ENCODE peak calls at places on chromosomes 16 and 17, in four cellular contexts. One of them, this sample, is unnamed.

GRCh38 chr16:28003923-28004322 is 59.6 kb downstream of the GSG1L start:
- DNase-seq in activated naive CD4-positive, alpha-beta T cell treated with anti-CD3 and anti-CD28 coated beads for 36 hours: no peak
- DNase-seq in activated T-helper 2 cell treated with anti-CD3 and anti-CD28 coated beads, Interferon-gamma antibody, Interleukin-2, Interleukin-4, amounts not matched to agents 10 μg/mL and 5 μg/mL and 100 μg/mL, durations not matched to agents 14 hours and 24 hours and 36 hours: no peak
- DNase-seq in brain microvascular endothelial cell: no peak
- DNase-seq in this sample: no peak

GRCh38 chr17:52148969-52149351 is 9.6 kb downstream of the CA10 start:
- DNase-seq in activated T-helper 2 cell treated with anti-CD3 and anti-CD28 coated beads, Interferon-gamma antibody, Interleukin-2, Interleukin-4, amounts not matched to agents 10 μg/mL and 5 μg/mL and 100 μg/mL, durations not matched to agents 14 hours and 24 hours and 36 hours: no peak
- DNase-seq in brain microvascular endothelial cell: no peak
- DNase-seq in activated naive CD4-positive, alpha-beta T cell treated with anti-CD3 and anti-CD28 coated beads for 36 hours: no peak
- DNase-seq in this sample: no peak

GRCh38 chr16:4506450-4506849 is 30.3 kb downstream of the HMOX2 start:
- DNase-seq in activated T-helper 2 cell treated with anti-CD3 and anti-CD28 coated beads, Interferon-gamma antibody, Interleukin-2, Interleukin-4, amounts not matched to agents 10 μg/mL and 5 μg/mL and 100 μg/mL, durations not matched to agents 14 hours and 24 hours and 36 hours: peak; percentile 48
- DNase-seq in brain microvascular endothelial cell: peak; percentile 67
- DNase-seq in activated naive CD4-positive, alpha-beta T cell treated with anti-CD3 and anti-CD28 coated beads for 36 hours: peak; percentile 79
- DNase-seq in this sample: peak; percentile 87

GRCh38 chr17:58829172-58829637 is 73.6 kb downstream of the PPM1E start:
- DNase-seq in activated T-helper 2 cell treated with anti-CD3 and anti-CD28 coated beads, Interferon-gamma antibody, Interleukin-2, Interleukin-4, amounts not matched to agents 10 μg/mL and 5 μg/mL and 100 μg/mL, durations not matched to agents 14 hours and 24 hours and 36 hours: no peak
- DNase-seq in activated naive CD4-positive, alpha-beta T cell treated with anti-CD3 and anti-CD28 coated beads for 36 hours: no peak
- DNase-seq in brain microvascular endothelial cell: no peak
- DNase-seq in this sample: no peak

GRCh38 chr17:72569193-72569946 is 448.6 kb downstream of the SOX9 start:
- DNase-seq in brain microvascular endothelial cell: no peak
- DNase-seq in activated T-helper 2 cell treated with anti-CD3 and anti-CD28 coated beads, Interferon-gamma antibody, Interleukin-2, Interleukin-4, amounts not matched to agents 10 μg/mL and 5 μg/mL and 100 μg/mL, durations not matched to agents 14 hours and 24 hours and 36 hours: no peak
- DNase-seq in activated naive CD4-positive, alpha-beta T cell treated with anti-CD3 and anti-CD28 coated beads for 36 hours: no peak
- DNase-seq in this sample: no peak

GRCh38 chr17:81512984-81513668 is 527 bp upstream of the ACTG1 start:
- DNase-seq in activated T-helper 2 cell treated with anti-CD3 and anti-CD28 coated beads, Interferon-gamma antibody, Interleukin-2, Interleukin-4, amounts not matched to agents 10 μg/mL and 5 μg/mL and 100 μg/mL, durations not matched to agents 14 hours and 24 hours and 36 hours: peak; percentile 65
- DNase-seq in activated naive CD4-positive, alpha-beta T cell treated with anti-CD3 and anti-CD28 coated beads for 36 hours: peak; percentile 75
- DNase-seq in brain microvascular endothelial cell: no peak
- DNase-seq in this sample: peak; percentile 69

GRCh38 chr17:63378411-63379076 is 67.6 kb downstream of the CYB561 start:
- DNase-seq in activated naive CD4-positive, alpha-beta T cell treated with anti-CD3 and anti-CD28 coated beads for 36 hours: no peak
- DNase-seq in activated T-helper 2 cell treated with anti-CD3 and anti-CD28 coated beads, Interferon-gamma antibody, Interleukin-2, Interleukin-4, amounts not matched to agents 10 μg/mL and 5 μg/mL and 100 μg/mL, durations not matched to agents 14 hours and 24 hours and 36 hours: no peak
- DNase-seq in brain microvascular endothelial cell: peak; percentile 24
- DNase-seq in this sample: no peak

GRCh38 chr16:86571197-86571915 is 4.7 kb downstream of the FOXC2 start:
- DNase-seq in activated naive CD4-positive, alpha-beta T cell treated with anti-CD3 and anti-CD28 coated beads for 36 hours: no peak
- DNase-seq in brain microvascular endothelial cell: no peak
- DNase-seq in activated T-helper 2 cell treated with anti-CD3 and anti-CD28 coated beads, Interferon-gamma antibody, Interleukin-2, Interleukin-4, amounts not matched to agents 10 μg/mL and 5 μg/mL and 100 μg/mL, durations not matched to agents 14 hours and 24 hours and 36 hours: no peak
- DNase-seq in this sample: peak; percentile 34

GRCh38 chr16:2252806-2253148 is 1.4 kb upstream of the ECI1 start:
- DNase-seq in activated T-helper 2 cell treated with anti-CD3 and anti-CD28 coated beads, Interferon-gamma antibody, Interleukin-2, Interleukin-4, amounts not matched to agents 10 μg/mL and 5 μg/mL and 100 μg/mL, durations not matched to agents 14 hours and 24 hours and 36 hours: no peak
- DNase-seq in brain microvascular endothelial cell: no peak
- DNase-seq in activated naive CD4-positive, alpha-beta T cell treated with anti-CD3 and anti-CD28 coated beads for 36 hours: no peak
- DNase-seq in this sample: no peak

GRCh38 chr16:66711581-66711980 is 15.0 kb upstream of the CMTM4 start:
- DNase-seq in activated T-helper 2 cell treated with anti-CD3 and anti-CD28 coated beads, Interferon-gamma antibody, Interleukin-2, Interleukin-4, amounts not matched to agents 10 μg/mL and 5 μg/mL and 100 μg/mL, durations not matched to agents 14 hours and 24 hours and 36 hours: no peak
- DNase-seq in activated naive CD4-positive, alpha-beta T cell treated with anti-CD3 and anti-CD28 coated beads for 36 hours: no peak
- DNase-seq in brain microvascular endothelial cell: no peak
- DNase-seq in this sample: no peak

GRCh38 chr17:14304876-14305636 is 4.2 kb downstream of the HS3ST3B1 start:
- DNase-seq in brain microvascular endothelial cell: no peak
- DNase-seq in activated naive CD4-positive, alpha-beta T cell treated with anti-CD3 and anti-CD28 coated beads for 36 hours: peak; percentile 37
- DNase-seq in activated T-helper 2 cell treated with anti-CD3 and anti-CD28 coated beads, Interferon-gamma antibody, Interleukin-2, Interleukin-4, amounts not matched to agents 10 μg/mL and 5 μg/mL and 100 μg/mL, durations not matched to agents 14 hours and 24 hours and 36 hours: no peak
- DNase-seq in this sample: peak; percentile 48

GRCh38 chr16:24810951-24811843 is 34.6 kb upstream of the SLC5A11 start:
- DNase-seq in brain microvascular endothelial cell: no peak
- DNase-seq in activated naive CD4-positive, alpha-beta T cell treated with anti-CD3 and anti-CD28 coated beads for 36 hours: no peak
- DNase-seq in activated T-helper 2 cell treated with anti-CD3 and anti-CD28 coated beads, Interferon-gamma antibody, Interleukin-2, Interleukin-4, amounts not matched to agents 10 μg/mL and 5 μg/mL and 100 μg/mL, durations not matched to agents 14 hours and 24 hours and 36 hours: no peak
- DNase-seq in this sample: no peak

GRCh38 chr16:35743101-35743692 is 2283.8 kb downstream of the TP53TG3F start:
- DNase-seq in activated naive CD4-positive, alpha-beta T cell treated with anti-CD3 and anti-CD28 coated beads for 36 hours: no peak
- DNase-seq in activated T-helper 2 cell treated with anti-CD3 and anti-CD28 coated beads, Interferon-gamma antibody, Interleukin-2, Interleukin-4, amounts not matched to agents 10 μg/mL and 5 μg/mL and 100 μg/mL, durations not matched to agents 14 hours and 24 hours and 36 hours: no peak
- DNase-seq in brain microvascular endothelial cell: no peak
- DNase-seq in this sample: no peak

GRCh38 chr16:68079616-68080344 is 5.4 kb upstream of the NFATC3 start:
- DNase-seq in activated T-helper 2 cell treated with anti-CD3 and anti-CD28 coated beads, Interferon-gamma antibody, Interleukin-2, Interleukin-4, amounts not matched to agents 10 μg/mL and 5 μg/mL and 100 μg/mL, durations not matched to agents 14 hours and 24 hours and 36 hours: peak; percentile 79
- DNase-seq in brain microvascular endothelial cell: no peak
- DNase-seq in activated naive CD4-positive, alpha-beta T cell treated with anti-CD3 and anti-CD28 coated beads for 36 hours: peak; percentile 88
- DNase-seq in this sample: peak; percentile 44

GRCh38 chr16:68086336-68086821 is 1.2 kb downstream of the NFATC3 start:
- DNase-seq in brain microvascular endothelial cell: no peak
- DNase-seq in activated T-helper 2 cell treated with anti-CD3 and anti-CD28 coated beads, Interferon-gamma antibody, Interleukin-2, Interleukin-4, amounts not matched to agents 10 μg/mL and 5 μg/mL and 100 μg/mL, durations not matched to agents 14 hours and 24 hours and 36 hours: no peak
- DNase-seq in activated naive CD4-positive, alpha-beta T cell treated with anti-CD3 and anti-CD28 coated beads for 36 hours: no peak
- DNase-seq in this sample: peak; percentile 61

GRCh38 chr17:32928527-32929287 is 754 bp downstream of the TMEM98 start:
- DNase-seq in activated naive CD4-positive, alpha-beta T cell treated with anti-CD3 and anti-CD28 coated beads for 36 hours: no peak
- DNase-seq in brain microvascular endothelial cell: no peak
- DNase-seq in activated T-helper 2 cell treated with anti-CD3 and anti-CD28 coated beads, Interferon-gamma antibody, Interleukin-2, Interleukin-4, amounts not matched to agents 10 μg/mL and 5 μg/mL and 100 μg/mL, durations not matched to agents 14 hours and 24 hours and 36 hours: no peak
- DNase-seq in this sample: peak; percentile 22

GRCh38 chr17:49108318-49108717 is 24.3 kb upstream of the B4GALNT2 start:
- DNase-seq in activated naive CD4-positive, alpha-beta T cell treated with anti-CD3 and anti-CD28 coated beads for 36 hours: no peak
- DNase-seq in brain microvascular endothelial cell: peak; percentile 89
- DNase-seq in activated T-helper 2 cell treated with anti-CD3 and anti-CD28 coated beads, Interferon-gamma antibody, Interleukin-2, Interleukin-4, amounts not matched to agents 10 μg/mL and 5 μg/mL and 100 μg/mL, durations not matched to agents 14 hours and 24 hours and 36 hours: no peak
- DNase-seq in this sample: peak; percentile 92

GRCh38 chr17:75487351-75488070 is 27.8 kb downstream of the CASKIN2 start:
- DNase-seq in brain microvascular endothelial cell: peak; percentile 12
- DNase-seq in activated T-helper 2 cell treated with anti-CD3 and anti-CD28 coated beads, Interferon-gamma antibody, Interleukin-2, Interleukin-4, amounts not matched to agents 10 μg/mL and 5 μg/mL and 100 μg/mL, durations not matched to agents 14 hours and 24 hours and 36 hours: peak; percentile 26
- DNase-seq in activated naive CD4-positive, alpha-beta T cell treated with anti-CD3 and anti-CD28 coated beads for 36 hours: peak; percentile 63
- DNase-seq in this sample: peak; percentile 18

GRCh38 chr16:71585318-71585703 is 8.4 kb upstream of the TAT start:
- DNase-seq in activated T-helper 2 cell treated with anti-CD3 and anti-CD28 coated beads, Interferon-gamma antibody, Interleukin-2, Interleukin-4, amounts not matched to agents 10 μg/mL and 5 μg/mL and 100 μg/mL, durations not matched to agents 14 hours and 24 hours and 36 hours: no peak
- DNase-seq in activated naive CD4-positive, alpha-beta T cell treated with anti-CD3 and anti-CD28 coated beads for 36 hours: no peak
- DNase-seq in brain microvascular endothelial cell: no peak
- DNase-seq in this sample: no peak

GRCh38 chr17:60077672-60078519 is 825 bp downstream of the HEATR6 start:
- DNase-seq in activated naive CD4-positive, alpha-beta T cell treated with anti-CD3 and anti-CD28 coated beads for 36 hours: peak; percentile 49
- DNase-seq in activated T-helper 2 cell treated with anti-CD3 and anti-CD28 coated beads, Interferon-gamma antibody, Interleukin-2, Interleukin-4, amounts not matched to agents 10 μg/mL and 5 μg/mL and 100 μg/mL, durations not matched to agents 14 hours and 24 hours and 36 hours: no peak
- DNase-seq in brain microvascular endothelial cell: no peak
- DNase-seq in this sample: peak; percentile 50

GRCh38 chr16:31025344-31025743 is 8.0 kb upstream of the STX4 start:
- DNase-seq in brain microvascular endothelial cell: no peak
- DNase-seq in activated naive CD4-positive, alpha-beta T cell treated with anti-CD3 and anti-CD28 coated beads for 36 hours: no peak
- DNase-seq in activated T-helper 2 cell treated with anti-CD3 and anti-CD28 coated beads, Interferon-gamma antibody, Interleukin-2, Interleukin-4, amounts not matched to agents 10 μg/mL and 5 μg/mL and 100 μg/mL, durations not matched to agents 14 hours and 24 hours and 36 hours: no peak
- DNase-seq in this sample: no peak

GRCh38 chr16:83733301-83733700 is 74.5 kb upstream of the HSBP1 start:
- DNase-seq in activated T-helper 2 cell treated with anti-CD3 and anti-CD28 coated beads, Interferon-gamma antibody, Interleukin-2, Interleukin-4, amounts not matched to agents 10 μg/mL and 5 μg/mL and 100 μg/mL, durations not matched to agents 14 hours and 24 hours and 36 hours: no peak
- DNase-seq in activated naive CD4-positive, alpha-beta T cell treated with anti-CD3 and anti-CD28 coated beads for 36 hours: no peak
- DNase-seq in brain microvascular endothelial cell: no peak
- DNase-seq in this sample: no peak

GRCh38 chr16:49472598-49472997 is 99.0 kb downstream of the C16orf78 start:
- DNase-seq in activated T-helper 2 cell treated with anti-CD3 and anti-CD28 coated beads, Interferon-gamma antibody, Interleukin-2, Interleukin-4, amounts not matched to agents 10 μg/mL and 5 μg/mL and 100 μg/mL, durations not matched to agents 14 hours and 24 hours and 36 hours: no peak
- DNase-seq in brain microvascular endothelial cell: no peak
- DNase-seq in activated naive CD4-positive, alpha-beta T cell treated with anti-CD3 and anti-CD28 coated beads for 36 hours: no peak
- DNase-seq in this sample: no peak

GRCh38 chr16:2303923-2304322 is 36.0 kb upstream of the RNPS1 start:
- DNase-seq in brain microvascular endothelial cell: no peak
- DNase-seq in activated T-helper 2 cell treated with anti-CD3 and anti-CD28 coated beads, Interferon-gamma antibody, Interleukin-2, Interleukin-4, amounts not matched to agents 10 μg/mL and 5 μg/mL and 100 μg/mL, durations not matched to agents 14 hours and 24 hours and 36 hours: no peak
- DNase-seq in activated naive CD4-positive, alpha-beta T cell treated with anti-CD3 and anti-CD28 coated beads for 36 hours: no peak
- DNase-seq in this sample: no peak

This sample was measured in cardiac fibroblast.